ENCODE peak calls at places on chromosomes 2 and 18, in five cellular contexts. One of them, this sample, is unnamed.
A peak's percentile ranks its signal among the peaks of the same experiment; 100 is the strongest.

GRCh38 chr18:35062408-35062807 is 21.2 kb downstream of the MAPRE2 start:
- DNase-seq in OCI-LY7: no peak
- DNase-seq in PC-9: no peak
- DNase-seq in transverse colon: no peak
- DNase-seq in suprapubic skin: no peak
- DNase-seq in this sample: no peak

GRCh38 chr18:46732201-46732600 is 24.7 kb downstream of the ST8SIA5 start:
- DNase-seq in OCI-LY7: no peak
- DNase-seq in suprapubic skin: no peak
- DNase-seq in transverse colon: no peak
- DNase-seq in PC-9: no peak
- DNase-seq in this sample: no peak

GRCh38 chr2:159200498-159200897 is 86.0 kb downstream of the WDSUB1 start:
- DNase-seq in OCI-LY7: no peak
- DNase-seq in suprapubic skin: no peak
- DNase-seq in PC-9: no peak
- DNase-seq in transverse colon: no peak
- DNase-seq in this sample: no peak

GRCh38 chr2:66896151-66896550 is 461.2 kb downstream of the MEIS1 start:
- DNase-seq in PC-9: no peak
- DNase-seq in suprapubic skin: no peak
- DNase-seq in transverse colon: no peak
- DNase-seq in OCI-LY7: no peak
- DNase-seq in this sample: no peak

GRCh38 chr2:33320573-33320972 is 155.9 kb upstream of the RASGRP3 start:
- DNase-seq in PC-9: no peak
- DNase-seq in transverse colon: no peak
- DNase-seq in suprapubic skin: no peak
- DNase-seq in OCI-LY7: no peak
- DNase-seq in this sample: no peak

GRCh38 chr2:70474266-70474848 is 79.3 kb downstream of the TGFA start:
- DNase-seq in suprapubic skin: no peak
- DNase-seq in PC-9: no peak
- DNase-seq in transverse colon: no peak
- DNase-seq in OCI-LY7: no peak
- DNase-seq in this sample: no peak

GRCh38 chr2:241031436-241032165 is 33.2 kb downstream of the SNED1 start:
- DNase-seq in suprapubic skin: no peak
- DNase-seq in PC-9: no peak
- DNase-seq in OCI-LY7: no peak
- DNase-seq in transverse colon: no peak
- DNase-seq in this sample: no peak

GRCh38 chr2:5937865-5938565 is 245.8 kb downstream of the SOX11 start:
- DNase-seq in suprapubic skin: no peak
- DNase-seq in PC-9: no peak
- DNase-seq in OCI-LY7: no peak
- DNase-seq in transverse colon: no peak
- DNase-seq in this sample: no peak

DNA sequence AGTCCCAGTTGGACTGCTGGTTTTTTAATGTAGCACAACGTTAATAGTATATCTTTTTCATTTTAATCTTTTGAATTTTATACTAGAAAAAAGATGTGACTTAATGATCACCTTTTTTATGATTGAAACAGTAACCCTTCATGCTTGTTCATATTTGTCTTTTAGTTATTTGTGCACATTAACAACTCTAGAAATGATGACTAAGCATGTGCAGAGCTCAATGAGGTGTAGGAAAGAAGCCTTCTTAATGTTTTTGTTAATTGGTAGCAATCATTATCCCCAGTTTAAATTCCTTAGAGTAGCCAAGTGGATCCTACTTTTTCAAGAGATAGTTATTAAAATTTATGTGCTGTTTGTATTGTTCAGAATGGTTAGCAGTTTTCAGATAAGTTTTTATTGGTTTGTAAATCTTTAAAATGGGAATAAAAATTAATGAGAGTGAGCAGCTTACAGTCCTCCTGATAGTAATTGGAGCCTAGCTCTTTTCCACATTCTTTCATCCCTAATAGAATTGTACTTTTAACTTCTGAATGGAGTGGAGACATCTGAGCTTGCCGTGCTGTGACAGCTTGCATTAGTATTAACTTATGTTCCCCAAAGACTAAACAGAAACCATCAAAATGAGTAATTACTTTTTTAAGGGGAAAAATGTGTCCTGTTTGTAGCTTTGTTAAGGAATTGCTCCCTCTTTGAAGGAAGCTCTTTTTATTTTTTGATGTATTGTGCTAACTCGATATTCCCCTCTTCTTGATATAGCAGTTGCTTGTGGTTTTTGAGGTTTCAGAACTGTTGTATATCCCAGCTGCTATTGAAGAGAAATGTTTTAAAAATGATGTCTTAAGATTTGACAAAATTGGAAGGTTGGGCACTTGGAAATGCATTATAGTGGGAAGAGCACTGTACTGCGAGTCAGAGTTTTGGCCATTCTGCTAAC is 17.3 kb downstream of the PIK3C3 start:
- DNase-seq in OCI-LY7: no peak
- DNase-seq in suprapubic skin: no peak
- DNase-seq in PC-9: no peak
- DNase-seq in transverse colon: no peak
- DNase-seq in this sample: no peak
- TF ChIP-seq CTCF in OCI-LY7: no peak
- TF ChIP-seq CTCF in suprapubic skin: no peak
- TF ChIP-seq CTCF in PC-9: no peak
- TF ChIP-seq CTCF in transverse colon: no peak
- TF ChIP-seq CTCF in this sample: no peak

GRCh38 chr2:192042126-192042525 is 152.6 kb downstream of the TMEFF2 start:
- DNase-seq in transverse colon: no peak
- DNase-seq in PC-9: no peak
- DNase-seq in suprapubic skin: no peak
- DNase-seq in OCI-LY7: no peak
- DNase-seq in this sample: no peak
- H3K4me3 ChIP-seq in transverse colon: no peak overlapping the region
- H3K4me3 ChIP-seq in PC-9: no peak overlapping the region
- H3K4me3 ChIP-seq in suprapubic skin: no peak overlapping the region
- H3K4me3 ChIP-seq in OCI-LY7: no peak overlapping the region
- H3K4me3 ChIP-seq in this sample: no peak overlapping the region

DNA sequence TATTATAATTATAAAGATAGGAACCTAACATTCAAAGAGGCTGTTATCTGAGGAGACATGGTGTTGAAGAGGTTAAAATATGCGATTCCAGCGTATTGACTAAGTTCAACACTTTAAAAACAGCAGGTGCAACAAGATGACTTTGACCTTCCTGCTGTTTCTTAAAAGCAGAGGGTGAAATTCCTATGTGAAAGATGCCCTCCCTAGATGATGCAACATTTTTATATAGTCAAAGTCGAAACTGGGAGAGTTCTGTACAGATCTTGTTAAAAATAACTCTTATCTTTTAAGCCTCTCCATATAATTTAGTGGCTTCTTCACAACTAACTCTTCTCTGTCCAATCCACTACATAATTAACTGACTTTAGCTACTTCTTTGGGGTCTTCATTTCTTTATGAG is 4.4 kb upstream of the ACKR3 start:
- DNase-seq in OCI-LY7: no peak
- DNase-seq in suprapubic skin: no peak
- DNase-seq in PC-9: no peak
- DNase-seq in transverse colon: no peak
- DNase-seq in this sample: no peak
- TF ChIP-seq CTCF in OCI-LY7: no peak
- TF ChIP-seq CTCF in suprapubic skin: no peak
- TF ChIP-seq CTCF in PC-9: no peak
- TF ChIP-seq CTCF in transverse colon: no peak
- TF ChIP-seq CTCF in this sample: no peak

DNA sequence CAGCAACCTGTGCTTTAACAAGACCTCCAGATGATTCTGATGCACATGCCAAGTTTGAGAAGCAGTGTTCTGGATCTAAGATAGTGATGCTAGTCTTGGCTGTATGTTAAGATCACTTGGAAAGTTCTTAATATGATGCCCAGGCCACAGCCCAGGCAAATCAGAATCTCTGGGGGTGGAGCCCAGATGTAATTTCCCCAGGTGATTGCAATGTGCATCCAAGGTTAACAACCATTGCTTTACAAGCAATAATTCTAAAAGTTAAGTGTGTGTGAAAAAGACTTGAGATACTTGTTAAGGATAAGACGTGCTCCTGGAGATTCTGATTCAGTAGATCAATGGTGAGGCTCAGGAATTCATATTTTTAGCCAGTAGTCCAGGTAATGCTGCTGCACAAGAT is 44.3 kb upstream of the MYO1B start:
- DNase-seq in PC-9: no peak
- DNase-seq in transverse colon: no peak
- DNase-seq in suprapubic skin: no peak
- DNase-seq in OCI-LY7: no peak
- DNase-seq in this sample: no peak
- H3K4me3 ChIP-seq in PC-9: no peak overlapping the region
- H3K4me3 ChIP-seq in transverse colon: no peak overlapping the region
- H3K4me3 ChIP-seq in suprapubic skin: no peak overlapping the region
- H3K4me3 ChIP-seq in OCI-LY7: no peak overlapping the region
- H3K4me3 ChIP-seq in this sample: no peak overlapping the region

DNA sequence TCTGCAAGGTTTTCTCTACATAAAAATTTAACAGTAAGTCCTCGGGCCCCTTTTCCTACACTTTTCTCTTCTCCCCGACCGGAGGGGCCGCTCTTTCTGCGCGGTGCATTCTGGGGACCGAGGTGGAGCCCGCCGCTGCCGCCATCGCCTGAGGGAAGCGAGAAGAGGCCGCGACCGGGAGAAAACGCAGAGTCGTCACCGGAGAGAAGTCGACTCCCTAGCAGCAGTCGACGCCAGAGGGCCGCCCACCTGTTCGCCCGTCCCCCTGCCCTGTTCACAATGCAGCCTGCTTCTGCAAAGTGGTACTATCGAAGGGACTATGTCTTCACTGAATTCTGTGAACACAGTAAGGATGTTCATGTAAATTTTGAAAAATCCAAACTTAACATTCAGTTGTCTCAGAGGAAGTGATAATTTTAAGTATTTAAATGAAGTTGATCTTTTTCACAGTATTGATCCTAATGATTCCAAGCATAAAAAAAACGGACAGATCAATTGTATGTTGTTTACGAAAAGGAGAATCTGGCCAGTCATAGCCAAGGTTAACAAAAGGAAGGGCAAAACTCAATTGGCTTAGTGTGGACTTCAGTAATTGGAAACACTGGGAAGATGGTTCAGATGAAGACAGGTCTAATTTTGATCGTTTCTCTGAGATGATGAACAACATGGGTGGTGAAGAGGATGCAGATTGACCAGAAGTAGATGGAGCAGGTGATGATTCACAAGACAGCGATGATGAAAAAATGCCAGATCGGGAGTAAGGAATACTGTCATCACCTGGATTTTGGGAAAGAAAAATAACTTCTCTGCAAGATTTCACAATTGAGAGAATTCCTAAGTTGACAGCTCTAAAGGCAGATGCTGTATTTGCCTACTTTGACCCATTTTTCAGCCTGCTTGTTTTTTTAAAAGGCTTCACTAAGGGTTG is 55.8 kb downstream of the ASXL2 start:
- DNase-seq in suprapubic skin: no peak
- DNase-seq in OCI-LY7: no peak
- DNase-seq in transverse colon: peak; percentile 32
- DNase-seq in PC-9: no peak
- DNase-seq in this sample: no peak
- TF ChIP-seq CTCF in suprapubic skin: no peak
- TF ChIP-seq CTCF in OCI-LY7: no peak
- TF ChIP-seq CTCF in transverse colon: no peak
- TF ChIP-seq CTCF in PC-9: no peak
- TF ChIP-seq CTCF in this sample: no peak

DNA sequence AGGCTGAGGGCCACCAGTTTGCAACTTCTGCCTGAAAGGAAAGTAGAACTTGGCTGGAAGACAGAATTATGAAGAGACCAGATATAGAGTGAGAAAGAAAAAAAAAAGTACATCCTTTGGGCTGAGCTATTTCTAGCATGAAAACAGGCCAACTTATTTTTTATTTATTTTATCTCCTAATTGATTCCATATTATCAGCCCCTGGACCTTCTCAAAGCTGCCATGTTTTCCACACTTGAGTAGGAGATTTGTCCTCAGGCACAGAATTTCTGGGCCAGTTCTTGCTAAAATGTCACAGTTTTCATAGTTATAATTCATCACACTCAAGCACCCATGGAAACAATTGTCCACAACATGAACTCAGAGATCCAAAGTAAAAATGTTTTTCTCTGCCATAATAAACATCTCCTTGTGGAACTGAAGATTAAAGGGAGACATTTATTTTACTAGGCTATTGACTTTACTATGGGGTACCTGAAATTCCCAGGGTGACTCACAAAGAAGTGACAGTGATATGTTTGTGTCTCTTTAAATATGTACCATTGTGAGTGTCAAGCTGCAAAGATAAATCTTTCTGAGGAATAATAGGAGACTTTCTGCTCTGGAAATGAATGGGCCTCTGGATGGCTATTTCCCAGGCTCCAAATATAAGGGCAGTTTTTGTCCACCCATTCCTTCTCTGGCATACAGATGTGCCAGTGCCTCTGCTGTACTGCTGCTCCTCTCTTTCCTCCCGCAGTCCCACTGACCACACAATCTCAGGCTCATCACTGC is 586.6 kb upstream of the CNTNAP5 start:
- DNase-seq in suprapubic skin: no peak
- DNase-seq in PC-9: no peak
- DNase-seq in OCI-LY7: no peak
- DNase-seq in transverse colon: no peak
- DNase-seq in this sample: no peak
- H3K4me3 ChIP-seq in suprapubic skin: no peak overlapping the region
- H3K4me3 ChIP-seq in PC-9: no peak overlapping the region
- H3K4me3 ChIP-seq in OCI-LY7: no peak overlapping the region
- H3K4me3 ChIP-seq in transverse colon: no peak overlapping the region
- H3K4me3 ChIP-seq in this sample: no peak overlapping the region

GRCh38 chr2:25552343-25552742 is 121.0 kb downstream of the DTNB start:
- DNase-seq in OCI-LY7: no peak
- DNase-seq in suprapubic skin: no peak
- DNase-seq in transverse colon: no peak
- DNase-seq in PC-9: no peak
- DNase-seq in this sample: no peak

GRCh38 chr2:25559148-25559547 is 114.2 kb downstream of the DTNB start:
- DNase-seq in OCI-LY7: no peak
- DNase-seq in PC-9: no peak
- DNase-seq in suprapubic skin: no peak
- DNase-seq in transverse colon: no peak
- DNase-seq in this sample: no peak

GRCh38 chr2:25557179-25558036 is 116.0 kb downstream of the DTNB start:
- DNase-seq in PC-9: no peak
- DNase-seq in transverse colon: no peak
- DNase-seq in OCI-LY7: peak; percentile 27
- DNase-seq in suprapubic skin: no peak
- DNase-seq in this sample: no peak

GRCh38 chr2:25561136-25561850 is 112.1 kb downstream of the DTNB start:
- DNase-seq in suprapubic skin: no peak
- DNase-seq in PC-9: no peak
- DNase-seq in OCI-LY7: no peak
- DNase-seq in transverse colon: no peak
- DNase-seq in this sample: no peak

GRCh38 chr2:25558262-25558661 is 115.1 kb downstream of the DTNB start:
- DNase-seq in OCI-LY7: peak; percentile 76
- DNase-seq in transverse colon: no peak
- DNase-seq in PC-9: no peak
- DNase-seq in suprapubic skin: no peak
- DNase-seq in this sample: peak; percentile 84
- TF ChIP-seq CTCF in OCI-LY7: peak; percentile 9
- TF ChIP-seq CTCF in transverse colon: no peak
- TF ChIP-seq CTCF in PC-9: no peak
- TF ChIP-seq CTCF in suprapubic skin: no peak
- TF ChIP-seq CTCF in this sample: no peak